ENCODE peak calls at places on chromosomes 5 and 9, in nine cellular contexts. One of them, this sample, is unnamed.

GRCh38 chr5:11962122-11962521 is 57.9 kb upstream of the CTNND2 start:
- DNase-seq in AG04449: no peak
- DNase-seq in bronchial epithelial cell: no peak
- DNase-seq in GM12864: no peak
- DNase-seq in RWPE1: no peak
- DNase-seq in brain microvascular endothelial cell: no peak
- DNase-seq in WTC11: no peak
- DNase-seq in AG09319: no peak
- DNase-seq in astrocyte of the spinal cord: no peak
- DNase-seq in this sample: no peak

GRCh38 chr9:93225417-93225816 is 41.5 kb downstream of the WNK2 start:
- DNase-seq in AG04449: no peak
- DNase-seq in bronchial epithelial cell: no peak
- DNase-seq in GM12864: no peak
- DNase-seq in RWPE1: no peak
- DNase-seq in brain microvascular endothelial cell: no peak
- DNase-seq in WTC11: no peak
- DNase-seq in AG09319: no peak
- DNase-seq in astrocyte of the spinal cord: no peak
- DNase-seq in this sample: no peak

GRCh38 chr5:142807378-142807911 is 37.3 kb downstream of the ARHGAP26 start:
- DNase-seq in AG04449: no peak
- DNase-seq in bronchial epithelial cell: no peak
- DNase-seq in GM12864: no peak
- DNase-seq in RWPE1: no peak
- DNase-seq in brain microvascular endothelial cell: no peak
- DNase-seq in WTC11: no peak
- DNase-seq in AG09319: no peak
- DNase-seq in astrocyte of the spinal cord: no peak
- DNase-seq in this sample: no peak

GRCh38 chr9:124613849-124614248 is 106.7 kb upstream of the NR5A1 start:
- DNase-seq in AG04449: no peak
- DNase-seq in bronchial epithelial cell: no peak
- DNase-seq in GM12864: no peak
- DNase-seq in RWPE1: no peak
- DNase-seq in brain microvascular endothelial cell: no peak
- DNase-seq in WTC11: no peak
- DNase-seq in AG09319: no peak
- DNase-seq in astrocyte of the spinal cord: no peak
- DNase-seq in this sample: no peak

GRCh38 chr5:169742773-169743296 is 105.8 kb downstream of the DOCK2 start:
- DNase-seq in AG04449: peak
- DNase-seq in bronchial epithelial cell: peak
- DNase-seq in GM12864: no peak
- DNase-seq in RWPE1: no peak
- DNase-seq in brain microvascular endothelial cell: peak
- DNase-seq in WTC11: no peak
- DNase-seq in AG09319: peak
- DNase-seq in astrocyte of the spinal cord: peak
- DNase-seq in this sample: no peak

GRCh38 chr5:36452394-36453100 is 150.8 kb upstream of the RANBP3L start:
- DNase-seq in AG04449: no peak
- DNase-seq in bronchial epithelial cell: peak
- DNase-seq in GM12864: no peak
- DNase-seq in RWPE1: peak
- DNase-seq in brain microvascular endothelial cell: no peak
- DNase-seq in WTC11: no peak
- DNase-seq in AG09319: no peak
- DNase-seq in astrocyte of the spinal cord: no peak
- DNase-seq in this sample: peak

GRCh38 chr5:14720236-14720923 is 55.9 kb downstream of the OTULIN start:
- DNase-seq in AG04449: peak
- DNase-seq in bronchial epithelial cell: peak
- DNase-seq in GM12864: no peak
- DNase-seq in RWPE1: no peak
- DNase-seq in brain microvascular endothelial cell: peak
- DNase-seq in WTC11: no peak
- DNase-seq in AG09319: no peak
- DNase-seq in astrocyte of the spinal cord: peak
- DNase-seq in this sample: no peak

GRCh38 chr9:35162605-35163315 is 951 bp downstream of the UNC13B start:
- DNase-seq in AG04449: no peak
- DNase-seq in bronchial epithelial cell: no peak
- DNase-seq in GM12864: no peak
- DNase-seq in RWPE1: peak
- DNase-seq in brain microvascular endothelial cell: no peak
- DNase-seq in WTC11: no peak
- DNase-seq in AG09319: no peak
- DNase-seq in astrocyte of the spinal cord: peak
- DNase-seq in this sample: no peak

GRCh38 chr5:134511796-134512660 is 13.4 kb upstream of the JADE2 start:
- DNase-seq in AG04449: no peak
- DNase-seq in bronchial epithelial cell: peak
- DNase-seq in GM12864: no peak
- DNase-seq in RWPE1: peak
- DNase-seq in brain microvascular endothelial cell: peak
- DNase-seq in WTC11: peak
- DNase-seq in AG09319: no peak
- DNase-seq in astrocyte of the spinal cord: no peak
- DNase-seq in this sample: peak

GRCh38 chr5:159310492-159310891 is 19.8 kb downstream of the IL12B start:
- DNase-seq in AG04449: no peak
- DNase-seq in bronchial epithelial cell: peak
- DNase-seq in GM12864: no peak
- DNase-seq in RWPE1: no peak
- DNase-seq in brain microvascular endothelial cell: peak
- DNase-seq in WTC11: peak
- DNase-seq in AG09319: no peak
- DNase-seq in astrocyte of the spinal cord: peak
- DNase-seq in this sample: peak

GRCh38 chr5:10478436-10478835 is 36.8 kb downstream of the ROPN1L start:
- DNase-seq in AG04449: no peak
- DNase-seq in bronchial epithelial cell: no peak
- DNase-seq in GM12864: no peak
- DNase-seq in RWPE1: no peak
- DNase-seq in brain microvascular endothelial cell: no peak
- DNase-seq in WTC11: no peak
- DNase-seq in AG09319: no peak
- DNase-seq in astrocyte of the spinal cord: peak
- DNase-seq in this sample: no peak

GRCh38 chr5:43772601-43773031 is 169.6 kb downstream of the NNT start:
- DNase-seq in AG04449: no peak
- DNase-seq in bronchial epithelial cell: peak
- DNase-seq in GM12864: no peak
- DNase-seq in RWPE1: peak
- DNase-seq in brain microvascular endothelial cell: peak
- DNase-seq in WTC11: no peak
- DNase-seq in AG09319: peak
- DNase-seq in astrocyte of the spinal cord: peak
- DNase-seq in this sample: peak

GRCh38 chr5:2370626-2371418 is 380.7 kb downstream of the IRX2 start:
- DNase-seq in AG04449: no peak
- DNase-seq in bronchial epithelial cell: no peak
- DNase-seq in GM12864: no peak
- DNase-seq in RWPE1: no peak
- DNase-seq in brain microvascular endothelial cell: no peak
- DNase-seq in WTC11: no peak
- DNase-seq in AG09319: no peak
- DNase-seq in astrocyte of the spinal cord: no peak
- DNase-seq in this sample: no peak

GRCh38 chr5:143023447-143024096 is 253.4 kb downstream of the ARHGAP26 start:
- DNase-seq in AG04449: no peak
- DNase-seq in bronchial epithelial cell: no peak
- DNase-seq in GM12864: peak
- DNase-seq in RWPE1: no peak
- DNase-seq in brain microvascular endothelial cell: no peak
- DNase-seq in WTC11: no peak
- DNase-seq in AG09319: no peak
- DNase-seq in astrocyte of the spinal cord: no peak
- DNase-seq in this sample: no peak

GRCh38 chr9:130088056-130088455 is 34.4 kb downstream of the GPR107 start:
- DNase-seq in AG04449: no peak
- DNase-seq in bronchial epithelial cell: no peak
- DNase-seq in GM12864: no peak
- DNase-seq in RWPE1: no peak
- DNase-seq in brain microvascular endothelial cell: no peak
- DNase-seq in WTC11: no peak
- DNase-seq in AG09319: no peak
- DNase-seq in astrocyte of the spinal cord: no peak
- DNase-seq in this sample: no peak

GRCh38 chr5:156096259-156096658 is 230.7 kb upstream of the SGCD start:
- DNase-seq in AG04449: peak
- DNase-seq in bronchial epithelial cell: no peak
- DNase-seq in GM12864: no peak
- DNase-seq in RWPE1: no peak
- DNase-seq in brain microvascular endothelial cell: no peak
- DNase-seq in WTC11: no peak
- DNase-seq in AG09319: no peak
- DNase-seq in astrocyte of the spinal cord: peak
- DNase-seq in this sample: no peak

GRCh38 chr5:131382407-131383395 is 118.8 kb downstream of the CDC42SE2 start:
- DNase-seq in AG04449: no peak
- DNase-seq in bronchial epithelial cell: peak
- DNase-seq in GM12864: peak
- DNase-seq in RWPE1: peak
- DNase-seq in brain microvascular endothelial cell: peak
- DNase-seq in WTC11: peak
- DNase-seq in AG09319: no peak
- DNase-seq in astrocyte of the spinal cord: peak
- DNase-seq in this sample: peak

GRCh38 chr9:93111371-93112115 is 15.5 kb downstream of the CARD19 start:
- DNase-seq in AG04449: no peak
- DNase-seq in bronchial epithelial cell: peak
- DNase-seq in GM12864: no peak
- DNase-seq in RWPE1: peak
- DNase-seq in brain microvascular endothelial cell: peak
- DNase-seq in WTC11: no peak
- DNase-seq in AG09319: no peak
- DNase-seq in astrocyte of the spinal cord: peak
- DNase-seq in this sample: peak

GRCh38 chr9:89621676-89622075 is 16.9 kb downstream of the GADD45G start:
- DNase-seq in AG04449: no peak
- DNase-seq in bronchial epithelial cell: no peak
- DNase-seq in GM12864: no peak
- DNase-seq in RWPE1: no peak
- DNase-seq in brain microvascular endothelial cell: no peak
- DNase-seq in WTC11: no peak
- DNase-seq in AG09319: no peak
- DNase-seq in astrocyte of the spinal cord: no peak
- DNase-seq in this sample: no peak

GRCh38 chr5:28473531-28474107 is 1435.2 kb upstream of the CDH9 start:
- DNase-seq in AG04449: no peak
- DNase-seq in bronchial epithelial cell: peak
- DNase-seq in GM12864: no peak
- DNase-seq in RWPE1: peak
- DNase-seq in brain microvascular endothelial cell: peak
- DNase-seq in WTC11: no peak
- DNase-seq in AG09319: no peak
- DNase-seq in astrocyte of the spinal cord: peak
- DNase-seq in this sample: peak
- TF ChIP-seq CTCF in AG04449: no peak
- TF ChIP-seq CTCF in bronchial epithelial cell: no peak
- TF ChIP-seq CTCF in GM12864: no peak
- TF ChIP-seq CTCF in RWPE1: peak
- TF ChIP-seq CTCF in brain microvascular endothelial cell: peak
- TF ChIP-seq CTCF in WTC11: no peak
- TF ChIP-seq CTCF in AG09319: no peak
- TF ChIP-seq CTCF in astrocyte of the spinal cord: peak
- TF ChIP-seq CTCF in this sample: no peak

GRCh38 chr9:133685653-133686504 is 49.7 kb downstream of the DBH start:
- DNase-seq in AG04449: no peak
- DNase-seq in bronchial epithelial cell: no peak
- DNase-seq in GM12864: no peak
- DNase-seq in RWPE1: no peak
- DNase-seq in brain microvascular endothelial cell: no peak
- DNase-seq in WTC11: no peak
- DNase-seq in AG09319: no peak
- DNase-seq in astrocyte of the spinal cord: no peak
- DNase-seq in this sample: no peak

GRCh38 chr9:133690111-133690561 is 48.0 kb downstream of the SARDH start:
- DNase-seq in AG04449: no peak
- DNase-seq in bronchial epithelial cell: peak
- DNase-seq in GM12864: no peak
- DNase-seq in RWPE1: peak
- DNase-seq in brain microvascular endothelial cell: peak
- DNase-seq in WTC11: no peak
- DNase-seq in AG09319: no peak
- DNase-seq in astrocyte of the spinal cord: no peak
- DNase-seq in this sample: no peak

GRCh38 chr9:133689151-133689763 is 48.9 kb downstream of the SARDH start:
- DNase-seq in AG04449: no peak
- DNase-seq in bronchial epithelial cell: no peak
- DNase-seq in GM12864: no peak
- DNase-seq in RWPE1: no peak
- DNase-seq in brain microvascular endothelial cell: no peak
- DNase-seq in WTC11: no peak
- DNase-seq in AG09319: no peak
- DNase-seq in astrocyte of the spinal cord: no peak
- DNase-seq in this sample: no peak

GRCh38 chr9:133686642-133687575 is 50.7 kb downstream of the DBH start:
- DNase-seq in AG04449: no peak
- DNase-seq in bronchial epithelial cell: no peak
- DNase-seq in GM12864: no peak
- DNase-seq in RWPE1: no peak
- DNase-seq in brain microvascular endothelial cell: no peak
- DNase-seq in WTC11: no peak
- DNase-seq in AG09319: no peak
- DNase-seq in astrocyte of the spinal cord: no peak
- DNase-seq in this sample: no peak

GRCh38 chr9:133687856-133688761 is 50.0 kb downstream of the SARDH start:
- DNase-seq in AG04449: no peak
- DNase-seq in bronchial epithelial cell: no peak
- DNase-seq in GM12864: no peak
- DNase-seq in RWPE1: no peak
- DNase-seq in brain microvascular endothelial cell: no peak
- DNase-seq in WTC11: no peak
- DNase-seq in AG09319: no peak
- DNase-seq in astrocyte of the spinal cord: no peak
- DNase-seq in this sample: no peak
- TF ChIP-seq CTCF in AG04449: no peak
- TF ChIP-seq CTCF in bronchial epithelial cell: no peak
- TF ChIP-seq CTCF in GM12864: no peak
- TF ChIP-seq CTCF in RWPE1: no peak
- TF ChIP-seq CTCF in brain microvascular endothelial cell: no peak
- TF ChIP-seq CTCF in WTC11: no peak
- TF ChIP-seq CTCF in AG09319: no peak
- TF ChIP-seq CTCF in astrocyte of the spinal cord: no peak
- TF ChIP-seq CTCF in this sample: no peak

GRCh38 chr5:164255598-164256213 is 750.3 kb downstream of the MAT2B start:
- DNase-seq in AG04449: no peak
- DNase-seq in bronchial epithelial cell: no peak
- DNase-seq in GM12864: no peak
- DNase-seq in RWPE1: no peak
- DNase-seq in brain microvascular endothelial cell: no peak
- DNase-seq in WTC11: no peak
- DNase-seq in AG09319: no peak
- DNase-seq in astrocyte of the spinal cord: no peak
- DNase-seq in this sample: no peak
- TF ChIP-seq CTCF in AG04449: no peak
- TF ChIP-seq CTCF in bronchial epithelial cell: no peak
- TF ChIP-seq CTCF in GM12864: no peak
- TF ChIP-seq CTCF in RWPE1: no peak
- TF ChIP-seq CTCF in brain microvascular endothelial cell: no peak
- TF ChIP-seq CTCF in WTC11: no peak
- TF ChIP-seq CTCF in AG09319: no peak
- TF ChIP-seq CTCF in astrocyte of the spinal cord: no peak
- TF ChIP-seq CTCF in this sample: no peak

GRCh38 chr9:76298497-76299144 is 95.6 kb downstream of the RFK start:
- DNase-seq in AG04449: no peak
- DNase-seq in bronchial epithelial cell: peak
- DNase-seq in GM12864: no peak
- DNase-seq in RWPE1: peak
- DNase-seq in brain microvascular endothelial cell: no peak
- DNase-seq in WTC11: no peak
- DNase-seq in AG09319: no peak
- DNase-seq in astrocyte of the spinal cord: no peak
- DNase-seq in this sample: peak
- TF ChIP-seq CTCF in AG04449: no peak
- TF ChIP-seq CTCF in bronchial epithelial cell: peak
- TF ChIP-seq CTCF in GM12864: no peak
- TF ChIP-seq CTCF in RWPE1: no peak
- TF ChIP-seq CTCF in brain microvascular endothelial cell: peak
- TF ChIP-seq CTCF in WTC11: no peak
- TF ChIP-seq CTCF in AG09319: no peak
- TF ChIP-seq CTCF in astrocyte of the spinal cord: no peak
- TF ChIP-seq CTCF in this sample: no peak

This sample was measured in MCF 10A.